ENCODE peak calls at places on chromosome 9, in seven cellular contexts. M is HEK293T; T is gastrocnemius medialis; N is nucleus accumbens; V is upper lobe of right lung; U is mucosa of gallbladder; C is stimulated activated CD4-positive, alpha-beta T cell treated with anti-CD3 and anti-CD28 coated beads, Interleukin-2, amount 100 ng/mL, for 48 hours. D is an unnamed sample.

GRCh38 chr9:108519417-108519816 is 336.4 kb downstream of the ACTL7B start:
- DNase-seq in U (no peak), C (no peak), V (no peak), N (no peak), T (no peak), M (no peak), D (no peak)

GRCh38 chr9:110967196-110967595 is 71.1 kb downstream of the LPAR1 start:
- DNase-seq in T (no peak), N (no peak), M (no peak), C (no peak), U (no peak), V (no peak), D (no peak)

GRCh38 chr9:25350011-25350410 is 328.2 kb downstream of the TUSC1 start:
- DNase-seq in U (no peak), C (no peak), T (no peak), M (no peak), N (no peak), V (no peak), D (no peak)

GRCh38 chr9:95003694-95004451 is 277.4 kb downstream of the AOPEP start:
- DNase-seq in V (peak; percentile 84), T (no peak), C (no peak), M (no peak), N (peak; percentile 47), U (no peak), D (no peak)

GRCh38 chr9:94286056-94286455 is 27.0 kb downstream of the ZNF169 start:
- DNase-seq in T (no peak), C (no peak), V (no peak), U (no peak), M (no peak), N (no peak), D (no peak)

GRCh38 chr9:124776613-124776951 is 351 bp upstream of the OLFML2A start:
- DNase-seq in V (no peak), T (no peak), M (no peak), C (no peak), N (no peak), U (no peak), D (no peak)

GRCh38 chr9:83511051-83511450 is 27.1 kb downstream of the FRMD3 start:
- DNase-seq in N (no peak), V (no peak), M (no peak), U (no peak), T (no peak), C (no peak), D (no peak)

GRCh38 chr9:71931166-71931565 is 19.7 kb downstream of the C9orf85 start:
- DNase-seq in T (no peak), M (no peak), U (no peak), C (no peak), N (no peak), V (no peak), D (no peak)

GRCh38 chr9:26271495-26272122 is 593.4 kb upstream of the TUSC1 start:
- DNase-seq in N (no peak), U (no peak), M (no peak), C (no peak), V (no peak), T (no peak), D (no peak)

GRCh38 chr9:132978451-132979087 is at the start of gene GFI1B:
- DNase-seq in N (no peak), C (no peak), M (no peak), T (no peak), U (no peak), V (no peak), D (no peak)

GRCh38 chr9:116137010-116137409 is 16.6 kb upstream of the PAPPA start:
- DNase-seq in V (no peak), M (no peak), N (no peak), C (no peak), T (no peak), U (no peak), D (no peak)

GRCh38 chr9:134502261-134503211 is 139.1 kb upstream of the COL5A1 start:
- DNase-seq in M (no peak), C (no peak), N (no peak), U (peak; percentile 62), V (peak; percentile 68), T (no peak), D (no peak)

GRCh38 chr9:131657031-131657377 is 82.9 kb downstream of the RAPGEF1 start:
- DNase-seq in N (no peak), V (no peak), U (no peak), M (no peak), T (no peak), C (no peak), D (no peak)

GRCh38 chr9:125593581-125593980 is 113.4 kb downstream of the MAPKAP1 start:
- DNase-seq in N (no peak), C (no peak), T (no peak), U (no peak), V (no peak), M (no peak), D (no peak)

GRCh38 chr9:2923810-2924768 is 80.2 kb upstream of the PUM3 start:
- DNase-seq in M (peak; percentile 4), C (no peak), V (no peak), T (no peak), U (no peak), N (no peak), D (no peak)

GRCh38 chr9:133726401-133727276 is 11.5 kb downstream of the SARDH start:
- DNase-seq in U (peak; percentile 46), N (peak; percentile 58), M (peak; percentile 69), T (no peak), V (peak; percentile 39), C (peak; percentile 45), D (no peak)

GRCh38 chr9:81661339-81661738 is 28.0 kb downstream of the TLE1 start:
- DNase-seq in N (no peak), U (no peak), V (no peak), T (no peak), M (no peak), C (no peak), D (no peak)

GRCh38 chr9:75850459-75851200 is 39.8 kb upstream of the PCSK5 start:
- DNase-seq in T (no peak), U (no peak), C (no peak), M (no peak), V (no peak), N (no peak), D (no peak)

GRCh38 chr9:5846080-5846479 is 13.2 kb upstream of the ERMP1 start:
- DNase-seq in T (no peak), V (no peak), U (no peak), C (no peak), M (no peak), N (no peak), D (no peak)

GRCh38 chr9:24766081-24766480 is 220.4 kb upstream of the IZUMO3 start:
- DNase-seq in M (no peak), T (no peak), C (no peak), V (no peak), U (no peak), N (no peak), D (no peak)

GRCh38 chr9:36721846-36722588 is 149.3 kb downstream of the MELK start:
- DNase-seq in U (peak; percentile 15), N (no peak), T (no peak), V (peak; percentile 72), C (no peak), M (no peak), D (no peak)

GRCh38 chr9:136901516-136902258 is 15.4 kb downstream of the TRAF2 start:
- DNase-seq in U (peak; percentile 38), T (no peak), V (no peak), C (peak; percentile 61), M (no peak), N (no peak), D (no peak)

GRCh38 chr9:677461-678097 is 163.9 kb upstream of the DMRT1 start:
- DNase-seq in T (no peak), V (no peak), U (no peak), N (no peak), M (no peak), C (no peak), D (no peak)

GRCh38 chr9:37337301-37337905 is 85.1 kb upstream of the GRHPR start:
- DNase-seq in T (no peak), C (no peak), M (no peak), N (no peak), U (no peak), V (no peak), D (no peak)

GRCh38 chr9:80086822-80087345 is 515.1 kb downstream of the TLE4 start:
- DNase-seq in N (no peak), C (no peak), M (no peak), V (no peak), U (no peak), T (no peak), D (no peak)

GRCh38 chr9:34501372-34501771 is 21.4 kb downstream of the ENHO start:
- DNase-seq in M (no peak), T (no peak), V (no peak), N (no peak), U (no peak), C (no peak), D (no peak)

GRCh38 chr9:745761-746414 is 95.6 kb upstream of the DMRT1 start:
- DNase-seq in V (no peak), M (no peak), C (no peak), U (no peak), N (no peak), T (peak; percentile 69), D (no peak)

GRCh38 chr9:20398511-20399338 is 223.6 kb downstream of the MLLT3 start:
- DNase-seq in M (no peak), V (no peak), C (no peak), N (no peak), T (no peak), U (no peak), D (no peak)

GRCh38 chr9:17519761-17520160 is 59.1 kb upstream of the SH3GL2 start:
- DNase-seq in M (no peak), N (no peak), V (no peak), C (no peak), T (no peak), U (no peak), D (no peak)

D was measured in thoracic aorta.